ENCODE peak calls at places on chromosomes 1 and 21, in six cellular contexts. V is WTC11, Y is PC-3, C is hippocampal formation, W is dorsolateral prefrontal cortex, Z is activated B cell treated with CpG ODN at 0.5 μM for 24 hours. M is an unnamed sample.

GRCh38 chr1:85661767-85662166 is 46.5 kb downstream of the ZNHIT6 start:
- DNase-seq in V (no peak), W (no peak), Z (no peak), Y (no peak), C (no peak), M (no peak)

GRCh38 chr1:52139817-52140540 is 1.9 kb upstream of the ZFYVE9 start:
- DNase-seq in C (no peak), W (no peak), Z (no peak), V (no peak), Y (peak), M (peak)

GRCh38 chr21:45990049-45990711 is 8.6 kb downstream of the COL6A1 start:
- DNase-seq in Y (no peak), C (no peak), V (peak), W (peak), Z (no peak), M (no peak)

GRCh38 chr1:162724583-162725120 is 65.8 kb upstream of the HSD17B7 start:
- DNase-seq in Z (no peak), W (no peak), C (no peak), Y (no peak), V (no peak), M (no peak)

GRCh38 chr1:232422901-232423300 is 207.0 kb downstream of the SIPA1L2 start:
- DNase-seq in C (no peak), Z (no peak), W (no peak), Y (peak), V (no peak), M (peak)

GRCh38 chr1:71377886-71378285 is 297.1 kb upstream of the ZRANB2 start:
- DNase-seq in Z (no peak), C (no peak), W (no peak), V (no peak), Y (no peak), M (no peak)

GRCh38 chr1:226549094-226549936 is 751 bp downstream of the STUM start:
- DNase-seq in V (peak), Z (peak), C (no peak), W (no peak), Y (peak), M (no peak)

GRCh38 chr1:51560034-51560433 is 41.0 kb upstream of the EPS15 start:
- DNase-seq in Z (no peak), C (no peak), V (no peak), Y (no peak), W (no peak), M (no peak)

GRCh38 chr1:181190362-181191035 is 102.0 kb downstream of the IER5 start:
- DNase-seq in W (no peak), C (no peak), Y (no peak), V (no peak), Z (no peak), M (no peak)

GRCh38 chr1:67556297-67556900 is 126.2 kb upstream of the SERBP1 start:
- DNase-seq in C (no peak), Z (no peak), V (no peak), W (no peak), Y (peak), M (no peak)

GRCh38 chr1:112395261-112395831 is 668 bp upstream of the CTTNBP2NL start:
- DNase-seq in C (no peak), W (no peak), Z (no peak), V (no peak), Y (no peak), M (no peak)

GRCh38 chr1:59110287-59110686 is 186.6 kb upstream of the FGGY start:
- DNase-seq in V (no peak), C (no peak), W (no peak), Z (no peak), Y (no peak), M (no peak)

GRCh38 chr1:10975567-10976326 is 36.7 kb upstream of the TARDBP start:
- DNase-seq in Y (peak), C (no peak), V (no peak), Z (no peak), W (peak), M (peak)

GRCh38 chr21:38402291-38402690 is 96.0 kb downstream of the ERG start:
- DNase-seq in Y (no peak), Z (no peak), C (no peak), V (no peak), W (no peak), M (no peak)

GRCh38 chr1:32464191-32464715 is 619 bp upstream of the ZBTB8B start:
- DNase-seq in Y (no peak), Z (no peak), W (no peak), C (no peak), V (no peak), M (peak)

GRCh38 chr1:209657140-209657879 is 5.1 kb upstream of the LAMB3 start:
- DNase-seq in C (no peak), V (no peak), W (no peak), Y (peak), Z (no peak), M (peak)

GRCh38 chr1:219085082-219085481 is 88.6 kb upstream of the LYPLAL1 start:
- DNase-seq in W (no peak), Y (peak), V (no peak), C (no peak), Z (no peak), M (no peak)

GRCh38 chr1:230163205-230163604 is 96.2 kb downstream of the GALNT2 start:
- DNase-seq in Y (peak), C (no peak), Z (no peak), V (no peak), W (no peak), M (peak)

GRCh38 chr1:211518330-211519289 is 26.6 kb upstream of the RD3 start:
- DNase-seq in Z (no peak), Y (no peak), V (no peak), C (no peak), W (no peak), M (no peak)

GRCh38 chr1:52296345-52296744 is 69.7 kb downstream of the CC2D1B start:
- DNase-seq in Z (no peak), Y (peak), V (no peak), W (no peak), C (peak), M (peak)

GRCh38 chr1:247415423-247416361 is at the start of gene NLRP3:
- DNase-seq in Z (no peak), C (peak), V (no peak), W (no peak), Y (peak), M (peak)

GRCh38 chr1:220448217-220448616 is 79.7 kb upstream of the MARK1 start:
- DNase-seq in Z (no peak), Y (no peak), W (no peak), C (no peak), V (no peak), M (no peak)

M was measured in mammary epithelial cell.